ENCODE peak calls at places on chromosome 6, in nine cellular contexts. One of them, this sample, is unnamed. For H3K4me1, the result is how much of the 10 kb centered on the place peaks cover.

GRCh38 chr6:134626589-134626988 is 308.7 kb upstream of the SGK1 start:
- DNase-seq in CD4-positive, alpha-beta memory T cell: no peak
- DNase-seq in testis: no peak
- DNase-seq in BE2C: no peak
- DNase-seq in fibroblast of lung: no peak
- DNase-seq in esophagus muscularis mucosa: no peak
- DNase-seq in heart left ventricle: no peak
- DNase-seq in OCI-LY7: peak
- DNase-seq in astrocyte: no peak
- DNase-seq in this sample: no peak

GRCh38 chr6:76592561-76592960 is 520.1 kb upstream of the IMPG1 start:
- DNase-seq in astrocyte: no peak
- DNase-seq in fibroblast of lung: no peak
- DNase-seq in esophagus muscularis mucosa: no peak
- DNase-seq in heart left ventricle: no peak
- DNase-seq in BE2C: no peak
- DNase-seq in OCI-LY7: no peak
- DNase-seq in CD4-positive, alpha-beta memory T cell: no peak
- DNase-seq in testis: no peak
- DNase-seq in this sample: no peak

GRCh38 chr6:37303891-37304503 is 46.1 kb upstream of the TMEM217 start:
- DNase-seq in CD4-positive, alpha-beta memory T cell: no peak
- DNase-seq in astrocyte: peak
- DNase-seq in OCI-LY7: peak
- DNase-seq in testis: peak
- DNase-seq in heart left ventricle: no peak
- DNase-seq in fibroblast of lung: peak
- DNase-seq in BE2C: peak
- DNase-seq in esophagus muscularis mucosa: no peak
- DNase-seq in this sample: no peak

GRCh38 chr6:119313937-119314893 is 35.3 kb downstream of the MAN1A1 start:
- DNase-seq in testis: no peak
- DNase-seq in astrocyte: no peak
- DNase-seq in BE2C: no peak
- DNase-seq in OCI-LY7: no peak
- DNase-seq in heart left ventricle: no peak
- DNase-seq in fibroblast of lung: no peak
- DNase-seq in esophagus muscularis mucosa: no peak
- DNase-seq in CD4-positive, alpha-beta memory T cell: peak
- DNase-seq in this sample: no peak

GRCh38 chr6:139028242-139028657 is 295 bp upstream of the ABRACL start:
- DNase-seq in astrocyte: no peak
- DNase-seq in OCI-LY7: no peak
- DNase-seq in BE2C: no peak
- DNase-seq in esophagus muscularis mucosa: no peak
- DNase-seq in heart left ventricle: no peak
- DNase-seq in testis: no peak
- DNase-seq in CD4-positive, alpha-beta memory T cell: no peak
- DNase-seq in fibroblast of lung: no peak
- DNase-seq in this sample: no peak

GRCh38 chr6:97049254-97050004 is 124.9 kb downstream of the KLHL32 start:
- DNase-seq in heart left ventricle: no peak
- DNase-seq in esophagus muscularis mucosa: no peak
- DNase-seq in testis: peak
- DNase-seq in CD4-positive, alpha-beta memory T cell: no peak
- DNase-seq in OCI-LY7: peak
- DNase-seq in BE2C: no peak
- DNase-seq in fibroblast of lung: no peak
- DNase-seq in astrocyte: no peak
- DNase-seq in this sample: no peak

GRCh38 chr6:160348209-160348551 is at the start of gene SLC22A3:
- DNase-seq in OCI-LY7: no peak
- DNase-seq in heart left ventricle: peak
- DNase-seq in astrocyte: no peak
- DNase-seq in CD4-positive, alpha-beta memory T cell: no peak
- DNase-seq in BE2C: no peak
- DNase-seq in esophagus muscularis mucosa: no peak
- DNase-seq in fibroblast of lung: no peak
- DNase-seq in testis: peak
- DNase-seq in this sample: peak

GRCh38 chr6:128370072-128370471 is 150.3 kb downstream of the PTPRK start:
- DNase-seq in BE2C: no peak
- DNase-seq in astrocyte: peak
- DNase-seq in CD4-positive, alpha-beta memory T cell: no peak
- DNase-seq in esophagus muscularis mucosa: no peak
- DNase-seq in OCI-LY7: no peak
- DNase-seq in fibroblast of lung: peak
- DNase-seq in heart left ventricle: no peak
- DNase-seq in testis: no peak
- DNase-seq in this sample: no peak

GRCh38 chr6:79468587-79468986 is 68.6 kb downstream of the LCA5 start:
- DNase-seq in heart left ventricle: no peak
- DNase-seq in CD4-positive, alpha-beta memory T cell: no peak
- DNase-seq in fibroblast of lung: no peak
- DNase-seq in BE2C: no peak
- DNase-seq in OCI-LY7: no peak
- DNase-seq in testis: no peak
- DNase-seq in astrocyte: no peak
- DNase-seq in esophagus muscularis mucosa: no peak
- DNase-seq in this sample: no peak

GRCh38 chr6:142026471-142026870 is 106.3 kb upstream of the GJE1 start:
- DNase-seq in CD4-positive, alpha-beta memory T cell: no peak
- DNase-seq in heart left ventricle: no peak
- DNase-seq in testis: no peak
- DNase-seq in astrocyte: no peak
- DNase-seq in esophagus muscularis mucosa: no peak
- DNase-seq in fibroblast of lung: no peak
- DNase-seq in OCI-LY7: no peak
- DNase-seq in BE2C: no peak
- DNase-seq in this sample: no peak

GRCh38 chr6:29763491-29764289 is 40.5 kb downstream of the HLA-F start:
- DNase-seq in BE2C: no peak
- DNase-seq in testis: no peak
- DNase-seq in heart left ventricle: no peak
- DNase-seq in esophagus muscularis mucosa: no peak
- DNase-seq in astrocyte: peak
- DNase-seq in OCI-LY7: no peak
- DNase-seq in fibroblast of lung: peak
- DNase-seq in CD4-positive, alpha-beta memory T cell: no peak
- DNase-seq in this sample: no peak

GRCh38 chr6:139423970-139424667 is 49.7 kb upstream of the CITED2 start:
- DNase-seq in fibroblast of lung: no peak
- DNase-seq in OCI-LY7: no peak
- DNase-seq in astrocyte: no peak
- DNase-seq in BE2C: no peak
- DNase-seq in CD4-positive, alpha-beta memory T cell: no peak
- DNase-seq in testis: no peak
- DNase-seq in heart left ventricle: no peak
- DNase-seq in esophagus muscularis mucosa: no peak
- DNase-seq in this sample: no peak

GRCh38 chr6:149440735-149441662 is 40.9 kb downstream of the SUMO4 start:
- DNase-seq in BE2C: no peak
- DNase-seq in heart left ventricle: no peak
- DNase-seq in astrocyte: peak
- DNase-seq in esophagus muscularis mucosa: no peak
- DNase-seq in testis: no peak
- DNase-seq in OCI-LY7: no peak
- DNase-seq in fibroblast of lung: peak
- DNase-seq in CD4-positive, alpha-beta memory T cell: no peak
- DNase-seq in this sample: no peak

GRCh38 chr6:109874621-109875020 is 103.5 kb upstream of the GPR6 start:
- DNase-seq in CD4-positive, alpha-beta memory T cell: no peak
- DNase-seq in testis: no peak
- DNase-seq in OCI-LY7: no peak
- DNase-seq in astrocyte: no peak
- DNase-seq in BE2C: no peak
- DNase-seq in esophagus muscularis mucosa: no peak
- DNase-seq in fibroblast of lung: no peak
- DNase-seq in heart left ventricle: no peak
- DNase-seq in this sample: no peak
- H3K4me1 ChIP-seq in CD4-positive, alpha-beta memory T cell: under half
- H3K4me1 ChIP-seq in testis: under half
- H3K4me1 ChIP-seq in OCI-LY7: under half
- H3K4me1 ChIP-seq in astrocyte: under half
- H3K4me1 ChIP-seq in BE2C: under half
- H3K4me1 ChIP-seq in esophagus muscularis mucosa: under half
- H3K4me1 ChIP-seq in fibroblast of lung: under half
- H3K4me1 ChIP-seq in heart left ventricle: under half
- H3K4me1 ChIP-seq in this sample: under half

DNA sequence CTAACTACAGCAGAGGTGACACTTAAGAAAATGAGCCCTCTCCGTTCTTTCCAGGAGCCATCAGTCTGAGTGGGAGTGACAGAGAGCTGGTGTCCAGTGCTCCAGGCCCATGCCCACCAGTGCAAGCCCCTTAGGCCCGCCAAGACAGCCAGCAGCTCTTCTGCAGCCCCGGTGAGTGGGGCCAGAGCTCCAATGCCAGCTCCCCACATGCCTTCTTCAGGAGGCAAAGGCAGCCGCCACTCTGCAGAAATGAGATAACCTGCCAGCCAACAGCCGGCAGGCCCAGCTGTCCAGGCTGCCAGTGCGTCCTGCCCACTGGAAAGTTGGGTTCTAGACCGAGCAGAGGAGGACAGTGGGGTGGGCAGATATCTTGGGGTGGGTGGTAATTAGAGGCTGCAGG is 3.8 kb downstream of the GRM4 start:
- DNase-seq in OCI-LY7: no peak
- DNase-seq in heart left ventricle: no peak
- DNase-seq in testis: no peak
- DNase-seq in fibroblast of lung: no peak
- DNase-seq in esophagus muscularis mucosa: no peak
- DNase-seq in CD4-positive, alpha-beta memory T cell: no peak
- DNase-seq in astrocyte: no peak
- DNase-seq in BE2C: no peak
- DNase-seq in this sample: peak
- H3K4me1 ChIP-seq in OCI-LY7: under half
- H3K4me1 ChIP-seq in heart left ventricle: under half
- H3K4me1 ChIP-seq in testis: under half
- H3K4me1 ChIP-seq in fibroblast of lung: under half
- H3K4me1 ChIP-seq in esophagus muscularis mucosa: under half
- H3K4me1 ChIP-seq in CD4-positive, alpha-beta memory T cell: under half
- H3K4me1 ChIP-seq in astrocyte: under half
- H3K4me1 ChIP-seq in BE2C: under half
- H3K4me1 ChIP-seq in this sample: under half

DNA sequence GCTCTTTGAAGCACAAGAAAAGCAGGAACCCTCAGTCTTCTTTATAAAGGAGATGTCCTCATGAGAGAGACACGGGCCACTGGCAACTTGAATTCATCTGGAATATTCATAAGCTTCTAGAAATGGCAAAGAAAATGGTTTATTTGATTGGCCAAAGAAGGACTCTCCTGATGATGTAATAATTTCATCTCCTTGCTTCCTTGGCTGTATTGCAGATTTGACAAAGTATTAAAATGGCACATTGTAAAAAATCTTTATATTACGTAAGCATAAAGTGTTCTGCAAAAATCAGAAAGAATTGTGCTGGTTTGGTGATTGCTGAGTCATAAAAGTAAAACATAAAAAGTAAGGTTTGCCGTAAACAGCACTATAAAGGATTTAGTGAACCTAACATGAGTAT is 255.9 kb upstream of the RREB1 start:
- DNase-seq in heart left ventricle: no peak
- DNase-seq in OCI-LY7: no peak
- DNase-seq in CD4-positive, alpha-beta memory T cell: no peak
- DNase-seq in fibroblast of lung: no peak
- DNase-seq in esophagus muscularis mucosa: no peak
- DNase-seq in testis: no peak
- DNase-seq in BE2C: no peak
- DNase-seq in astrocyte: no peak
- DNase-seq in this sample: no peak
- H3K4me1 ChIP-seq in heart left ventricle: under half
- H3K4me1 ChIP-seq in OCI-LY7: under half
- H3K4me1 ChIP-seq in CD4-positive, alpha-beta memory T cell: under half
- H3K4me1 ChIP-seq in fibroblast of lung: under half
- H3K4me1 ChIP-seq in esophagus muscularis mucosa: under half
- H3K4me1 ChIP-seq in testis: under half
- H3K4me1 ChIP-seq in BE2C: under half
- H3K4me1 ChIP-seq in astrocyte: under half
- H3K4me1 ChIP-seq in this sample: under half

GRCh38 chr6:15399651-15400470 is 154.0 kb downstream of the JARID2 start:
- DNase-seq in heart left ventricle: peak
- DNase-seq in esophagus muscularis mucosa: peak
- DNase-seq in fibroblast of lung: peak
- DNase-seq in astrocyte: peak
- DNase-seq in testis: peak
- DNase-seq in CD4-positive, alpha-beta memory T cell: no peak
- DNase-seq in BE2C: peak
- DNase-seq in OCI-LY7: no peak
- DNase-seq in this sample: no peak
- H3K4me1 ChIP-seq in heart left ventricle: under half
- H3K4me1 ChIP-seq in esophagus muscularis mucosa: half or more
- H3K4me1 ChIP-seq in fibroblast of lung: under half
- H3K4me1 ChIP-seq in astrocyte: under half
- H3K4me1 ChIP-seq in testis: under half
- H3K4me1 ChIP-seq in CD4-positive, alpha-beta memory T cell: half or more
- H3K4me1 ChIP-seq in BE2C: under half
- H3K4me1 ChIP-seq in OCI-LY7: under half
- H3K4me1 ChIP-seq in this sample: under half